ENCODE peak calls at places on chromosomes 3 and 15, in ten cellular contexts. B is fibroblast of the aortic adventitia, U is AG10803, N is ovary, C is SJSA1, A is astrocyte, Y is stomach, W is kidney epithelial cell, V is HFF-Myc, G is PC-3. P is an unnamed sample.

GRCh38 chr15:78915341-78916087 is 29.3 kb downstream of the CTSH start:
- DNase-seq in B (peak), U (peak), N (no peak), C (no peak), A (peak), Y (no peak), W (no peak), V (no peak), G (no peak), P (peak)

GRCh38 chr3:79543618-79544017 is 224.2 kb downstream of the ROBO1 start:
- DNase-seq in B (no peak), U (no peak), N (no peak), C (no peak), A (no peak), Y (no peak), W (no peak), V (no peak), G (no peak), P (no peak)

GRCh38 chr3:196604548-196604947 is 34.9 kb upstream of the NRROS start:
- DNase-seq in B (no peak), U (no peak), N (no peak), C (no peak), A (no peak), Y (no peak), W (no peak), V (no peak), G (no peak), P (no peak)

GRCh38 chr3:177013681-177014280 is 183.5 kb downstream of the TBL1XR1 start:
- DNase-seq in B (no peak), U (peak), N (no peak), C (no peak), A (no peak), Y (no peak), W (no peak), V (no peak), G (no peak), P (no peak)

GRCh38 chr3:97265237-97266005 is 451.0 kb downstream of the EPHA6 start:
- DNase-seq in B (no peak), U (no peak), N (no peak), C (no peak), A (no peak), Y (no peak), W (no peak), V (no peak), G (no peak), P (no peak)

GRCh38 chr15:28992340-28992864 is 106.6 kb downstream of the APBA2 start:
- DNase-seq in B (no peak), U (no peak), N (no peak), C (no peak), A (no peak), Y (no peak), W (no peak), V (no peak), G (no peak), P (no peak)

GRCh38 chr15:56631765-56632164 is 101.5 kb downstream of the ZNF280D start:
- DNase-seq in B (no peak), U (no peak), N (no peak), C (no peak), A (no peak), Y (no peak), W (no peak), V (no peak), G (no peak), P (no peak)

GRCh38 chr3:112351823-112352222 is 18.9 kb downstream of the CD200 start:
- DNase-seq in B (no peak), U (no peak), N (no peak), C (no peak), A (no peak), Y (no peak), W (no peak), V (no peak), G (no peak), P (no peak)

GRCh38 chr3:134794323-134794722 is 737 bp upstream of the EPHB1 start:
- DNase-seq in B (no peak), U (no peak), N (no peak), C (no peak), A (no peak), Y (no peak), W (no peak), V (no peak), G (no peak), P (no peak)

GRCh38 chr3:43176666-43177065 is 70.8 kb upstream of the POMGNT2 start:
- DNase-seq in B (no peak), U (peak), N (no peak), C (no peak), A (no peak), Y (no peak), W (no peak), V (no peak), G (no peak), P (no peak)

GRCh38 chr3:23161896-23162570 is 41.1 kb upstream of the UBE2E2 start:
- DNase-seq in B (no peak), U (no peak), N (no peak), C (no peak), A (peak), Y (no peak), W (no peak), V (no peak), G (peak), P (no peak)
- H3K4me3 ChIP-seq in B (no peak), U (no peak), N (no peak), C (no peak), A (no peak), Y (no peak), W (no peak), V (no peak), G (peak), P (no peak)

GRCh38 chr15:33068007-33068441 is 126.5 kb downstream of the FMN1 start:
- DNase-seq in B (no peak), U (peak), N (no peak), C (peak), A (no peak), Y (peak), W (no peak), V (peak), G (peak), P (no peak)
- H3K4me3 ChIP-seq in B (no peak), U (peak), N (no peak), C (peak), A (peak), Y (peak), W (no peak), V (peak), G (peak), P (peak)

GRCh38 chr15:67134577-67135492 is 69.4 kb downstream of the SMAD3 start:
- DNase-seq in B (no peak), U (no peak), N (no peak), C (no peak), A (no peak), Y (no peak), W (no peak), V (no peak), G (no peak), P (no peak)
- H3K4me3 ChIP-seq in B (no peak), U (no peak), N (no peak), C (no peak), A (no peak), Y (no peak), W (no peak), V (no peak), G (no peak), P (no peak)

GRCh38 chr3:56681963-56682457 is 1.1 kb downstream of the TASOR start:
- DNase-seq in B (no peak), U (no peak), N (no peak), C (no peak), A (no peak), Y (no peak), W (no peak), V (no peak), G (no peak), P (no peak)

GRCh38 chr3:56680054-56680453 is 3.0 kb downstream of the TASOR start:
- DNase-seq in B (no peak), U (no peak), N (no peak), C (no peak), A (no peak), Y (no peak), W (no peak), V (no peak), G (peak), P (no peak)

GRCh38 chr3:56683122-56683817 is at the start of gene TASOR:
- DNase-seq in B (peak), U (peak), N (peak), C (peak), A (peak), Y (peak), W (no peak), V (peak), G (peak), P (no peak)

GRCh38 chr3:56684029-56684428 is 964 bp upstream of the TASOR start:
- DNase-seq in B (no peak), U (no peak), N (no peak), C (no peak), A (no peak), Y (no peak), W (no peak), V (no peak), G (no peak), P (no peak)

DNA sequence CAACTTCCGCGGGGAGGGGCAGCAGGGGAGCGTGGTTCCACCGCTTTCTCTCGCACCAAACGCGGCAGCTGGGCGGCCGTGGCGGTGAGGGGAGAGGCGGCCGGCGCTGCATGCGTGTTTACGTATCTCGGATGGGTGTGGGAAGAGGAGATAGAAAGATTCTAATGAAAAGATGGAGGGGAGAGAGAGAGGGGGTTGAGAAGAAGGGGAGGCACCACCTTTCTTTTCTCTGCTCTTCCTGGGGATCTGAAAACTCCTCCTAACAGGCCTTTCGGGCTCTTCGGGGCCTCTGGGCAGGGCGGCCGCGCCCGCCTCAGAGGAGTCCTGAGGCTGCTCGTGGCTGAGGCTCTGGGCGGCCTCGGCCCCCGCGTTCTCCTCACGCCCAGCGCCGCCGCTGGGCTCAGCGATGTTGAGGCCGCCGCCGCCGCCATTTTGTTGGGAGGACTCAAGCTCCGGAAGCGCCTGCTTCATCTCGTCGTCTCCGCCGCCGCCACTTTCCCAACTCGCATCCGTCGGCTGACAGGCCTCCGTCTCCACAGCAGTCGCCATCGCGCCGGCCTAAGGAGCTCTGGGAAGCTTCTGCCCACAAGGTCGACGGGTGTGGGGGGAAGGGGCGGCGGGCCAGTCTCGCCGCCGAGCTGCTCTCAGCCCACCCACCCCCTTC is 475 bp downstream of the TASOR start:
- DNase-seq in B (peak), U (peak), N (peak), C (peak), A (peak), Y (peak), W (no peak), V (peak), G (peak), P (no peak)
- H3K4me3 ChIP-seq in B (peak), U (peak), N (peak), C (peak), A (peak), Y (peak), W (peak), V (peak), G (peak), P (peak)

GRCh38 chr15:45197512-45197911 is 9.7 kb upstream of the SHF start:
- DNase-seq in B (no peak), U (no peak), N (no peak), C (no peak), A (no peak), Y (no peak), W (no peak), V (no peak), G (no peak), P (no peak)
- H3K4me3 ChIP-seq in B (no peak), U (no peak), N (no peak), C (no peak), A (peak), Y (peak), W (no peak), V (peak), G (peak), P (peak)

DNA sequence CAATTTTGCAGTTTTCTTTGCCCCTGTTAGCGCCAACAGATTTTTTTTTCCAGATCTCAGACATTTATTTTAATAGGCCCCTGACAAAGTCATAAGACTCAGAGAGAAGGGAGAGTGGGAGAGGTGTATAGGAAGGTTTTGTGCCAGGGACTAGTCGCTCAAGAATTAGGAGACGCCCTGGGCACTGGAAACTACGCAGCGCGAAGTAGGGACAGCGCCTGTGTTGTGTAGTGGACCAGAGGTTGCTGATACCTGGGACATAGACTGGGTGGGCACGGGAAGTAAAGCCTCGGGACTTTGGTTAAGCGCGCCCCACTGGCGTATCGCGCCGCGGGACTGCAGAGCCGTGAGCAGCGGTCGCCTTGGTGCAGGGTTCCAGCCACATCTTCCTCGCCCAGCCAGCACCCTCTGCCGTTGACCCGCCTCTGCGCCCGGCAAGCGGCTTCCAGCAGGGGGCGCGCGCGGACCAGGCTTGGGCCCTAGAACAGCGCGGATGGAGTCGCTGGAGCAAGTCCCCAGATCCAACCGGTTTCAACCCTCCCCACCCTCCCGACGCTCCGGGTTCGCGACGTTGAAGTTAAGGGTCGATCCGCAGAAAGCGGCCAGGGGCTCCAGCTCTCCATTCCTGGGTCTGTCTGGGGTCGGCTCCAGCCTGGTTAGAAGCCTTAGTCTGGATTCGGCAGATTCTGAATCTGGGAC is 3.0 kb upstream of the ISLR2 start:
- DNase-seq in B (peak), U (peak), N (peak), C (peak), A (peak), Y (peak), W (no peak), V (peak), G (peak), P (peak)
- H3K4me3 ChIP-seq in B (peak), U (peak), N (peak), C (no peak), A (peak), Y (peak), W (peak), V (peak), G (peak), P (peak)

GRCh38 chr3:46861293-46861995 is 1.8 kb downstream of the MYL3 start:
- DNase-seq in B (no peak), U (no peak), N (peak), C (no peak), A (no peak), Y (no peak), W (no peak), V (no peak), G (no peak), P (no peak)

GRCh38 chr3:46862689-46863020 is 589 bp downstream of the MYL3 start:
- DNase-seq in B (no peak), U (no peak), N (peak), C (no peak), A (no peak), Y (no peak), W (no peak), V (no peak), G (no peak), P (no peak)

GRCh38 chr3:46863261-46863782 is at the start of gene MYL3:
- DNase-seq in B (no peak), U (no peak), N (peak), C (no peak), A (no peak), Y (no peak), W (no peak), V (no peak), G (no peak), P (no peak)

GRCh38 chr3:46860381-46861292 is 2.6 kb downstream of the MYL3 start:
- DNase-seq in B (no peak), U (no peak), N (peak), C (no peak), A (no peak), Y (no peak), W (no peak), V (no peak), G (peak), P (no peak)

DNA sequence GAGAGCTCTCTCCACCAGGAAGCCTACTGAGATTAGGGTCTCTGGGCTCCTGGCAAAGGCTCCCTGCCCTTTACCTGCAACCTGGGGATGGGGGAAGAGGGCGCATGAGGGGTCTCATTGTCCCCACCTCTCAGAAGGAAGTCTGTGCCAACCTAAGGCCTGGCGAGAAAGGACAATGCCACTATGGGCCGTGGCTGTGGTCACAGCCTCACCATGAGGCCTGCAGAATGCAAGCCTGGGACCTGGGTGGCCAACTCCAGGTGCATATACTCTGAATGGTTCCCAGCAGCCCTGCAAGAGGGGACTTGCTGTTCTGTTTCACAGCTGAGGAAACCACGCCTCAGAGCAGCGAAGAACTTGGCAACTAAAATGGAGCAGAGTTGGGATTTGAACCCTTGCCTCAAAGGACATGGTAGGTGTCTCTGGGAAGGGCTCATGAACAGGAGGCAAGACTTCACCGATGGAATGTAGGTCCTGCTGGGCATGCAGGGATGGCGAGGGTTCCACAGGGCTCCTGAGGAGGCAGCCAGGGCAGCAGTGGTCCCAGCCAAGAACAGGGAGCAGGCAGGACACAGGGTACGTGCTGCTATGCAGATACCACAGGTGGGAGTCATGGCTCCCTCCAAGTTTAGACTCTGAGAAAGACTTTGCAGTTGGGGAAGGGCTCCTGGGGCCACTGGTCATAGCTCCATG is 1.1 kb downstream of the MYL3 start:
- DNase-seq in B (no peak), U (no peak), N (no peak), C (no peak), A (no peak), Y (no peak), W (no peak), V (no peak), G (no peak), P (no peak)
- H3K4me3 ChIP-seq in B (no peak), U (no peak), N (no peak), C (no peak), A (no peak), Y (no peak), W (no peak), V (no peak), G (no peak), P (no peak)

GRCh38 chr15:64904189-64904588 is 7.5 kb upstream of the ANKDD1A start:
- DNase-seq in B (no peak), U (no peak), N (no peak), C (no peak), A (no peak), Y (no peak), W (no peak), V (no peak), G (no peak), P (no peak)
- H3K4me3 ChIP-seq in B (no peak), U (no peak), N (no peak), C (no peak), A (no peak), Y (no peak), W (no peak), V (no peak), G (no peak), P (no peak)

DNA sequence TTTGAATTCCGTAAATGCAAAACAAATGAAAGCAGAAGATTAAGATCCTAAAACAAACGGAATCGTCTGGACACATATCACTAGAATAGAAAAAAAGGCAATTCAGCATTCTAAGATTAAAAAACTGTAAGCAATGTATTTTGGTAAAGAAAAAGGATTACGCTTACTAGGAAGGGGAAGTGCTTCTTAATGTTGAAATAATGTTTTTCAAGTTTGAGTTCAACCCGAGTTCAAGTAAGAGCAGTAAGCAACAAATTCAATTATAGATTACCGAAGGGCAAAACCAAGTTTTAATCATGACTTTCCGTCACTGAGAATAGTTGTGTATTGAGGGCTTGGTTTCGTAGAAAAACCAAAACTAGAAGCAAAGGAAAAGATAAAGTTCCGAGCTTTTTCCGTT is 622 bp downstream of the CIP2A start:
- DNase-seq in B (peak), U (no peak), N (no peak), C (no peak), A (no peak), Y (no peak), W (no peak), V (no peak), G (no peak), P (no peak)
- H3K4me3 ChIP-seq in B (peak), U (peak), N (peak), C (peak), A (peak), Y (peak), W (peak), V (peak), G (peak), P (peak)

GRCh38 chr3:39146611-39147373 is 6.6 kb downstream of the CSRNP1 start:
- DNase-seq in B (peak), U (peak), N (peak), C (peak), A (peak), Y (peak), W (peak), V (peak), G (peak), P (peak)
- H3K4me3 ChIP-seq in B (no peak), U (peak), N (no peak), C (no peak), A (peak), Y (peak), W (no peak), V (peak), G (peak), P (no peak)

P was measured in keratinocyte.